ENCODE peak calls at places on chromosome 21, in six cellular contexts. V is GM19239; I is fibroblast of the conjunctiva; Z is stimulated activated naive B cell treated with anti-CD40 and anti-IgM and Interleukin-4, amounts not matched to agents 10 μg/mL and 1 μg/mL and 100 μg/mL, for 72 hours; G is heart right ventricle; O is right atrium auricular region. E is an unnamed sample.

GRCh38 chr21:31354122-31354521 is 10.1 kb upstream of the TIAM1 start:
- DNase-seq in Z (no peak), I (no peak), G (no peak), V (no peak), O (no peak), E (no peak)

GRCh38 chr21:35988396-35989140 is 71.8 kb downstream of the SETD4 start:
- DNase-seq in G (no peak), O (peak; percentile 23), V (no peak), I (no peak), Z (no peak), E (no peak)

GRCh38 chr21:39095681-39096080 is 87.6 kb downstream of the PSMG1 start:
- DNase-seq in Z (no peak), G (no peak), V (no peak), O (no peak), I (no peak), E (peak; percentile 32)

GRCh38 chr21:41744028-41744940 is 22.6 kb downstream of the RIPK4 start:
- DNase-seq in V (no peak), I (no peak), G (no peak), Z (no peak), O (no peak), E (no peak)

GRCh38 chr21:46540087-46540710 is 64.7 kb downstream of the S100B start:
- DNase-seq in O (no peak), I (no peak), V (no peak), Z (no peak), G (no peak), E (no peak)

GRCh38 chr21:32726742-32727477 is 903 bp downstream of the SYNJ1 start:
- DNase-seq in Z (no peak), G (no peak), I (no peak), V (no peak), O (no peak), E (peak; percentile 25)

GRCh38 chr21:34803792-34804440 is 135.1 kb downstream of the CLIC6 start:
- DNase-seq in O (no peak), G (no peak), Z (no peak), I (no peak), V (no peak), E (no peak)

GRCh38 chr21:36428789-36429671 is 43.8 kb downstream of the CHAF1B start:
- DNase-seq in Z (no peak), G (no peak), V (no peak), O (no peak), I (no peak), E (no peak)

GRCh38 chr21:16085436-16085835 is 355.7 kb downstream of the USP25 start:
- DNase-seq in G (no peak), O (no peak), I (no peak), V (no peak), Z (no peak), E (no peak)

GRCh38 chr21:43191521-43191920 is 22.7 kb downstream of the CRYAA start:
- DNase-seq in I (no peak), O (no peak), G (no peak), V (no peak), Z (no peak), E (peak; percentile 39)

GRCh38 chr21:42068592-42068991 is 2.5 kb upstream of the UMODL1 start:
- DNase-seq in Z (no peak), G (no peak), I (no peak), O (no peak), V (no peak), E (no peak)